ENCODE peak calls at places on chromosome 1, in eight cellular contexts. E is activated CD8-positive, alpha-beta memory T cell treated with anti-CD3 and anti-CD28 coated beads for 24 hours; R is brain pericyte; H is fibroblast of mammary gland; F is renal cortical epithelial cell; I is stimulated activated naive CD4-positive, alpha-beta T cell; L is HFF-Myc; P is epithelial cell of esophagus. U is an unnamed sample.

GRCh38 chr1:61638296-61638695 is 86.6 kb downstream of the TM2D1 start:
- DNase-seq in R (peak), I (no peak), L (peak), H (peak), P (no peak), E (no peak), F (no peak), U (peak)

GRCh38 chr1:112673589-112674439 is 645 bp upstream of the MOV10 start:
- DNase-seq in P (peak), L (no peak), I (no peak), R (peak), H (peak), F (peak), E (no peak), U (peak)

GRCh38 chr1:8873506-8874229 is 4.8 kb downstream of the ENO1 start:
- DNase-seq in R (peak), E (peak), F (peak), L (peak), P (peak), H (peak), I (peak), U (peak)

GRCh38 chr1:201690528-201690927 is 138.4 kb upstream of the IPO9 start:
- DNase-seq in H (no peak), I (no peak), L (no peak), E (no peak), R (no peak), P (no peak), F (no peak), U (no peak)

GRCh38 chr1:156151093-156151688 is 2.2 kb upstream of the SEMA4A start:
- DNase-seq in R (no peak), P (peak), L (no peak), F (peak), I (no peak), E (no peak), H (peak), U (peak)

GRCh38 chr1:185170291-185170848 is 13.4 kb downstream of the SWT1 start:
- DNase-seq in P (peak), L (peak), F (peak), R (no peak), E (peak), H (peak), I (peak), U (peak)

GRCh38 chr1:222794656-222795474 is 20.0 kb upstream of the DISP1 start:
- DNase-seq in P (peak), H (no peak), F (peak), I (no peak), R (no peak), L (no peak), E (no peak), U (peak)

GRCh38 chr1:107559881-107560280 is 405.1 kb downstream of the VAV3 start:
- DNase-seq in H (peak), F (peak), L (no peak), I (no peak), E (no peak), P (peak), R (no peak), U (peak)

GRCh38 chr1:192530254-192530653 is 45.3 kb upstream of the RGS1 start:
- DNase-seq in R (no peak), P (no peak), I (no peak), L (no peak), H (peak), E (no peak), F (no peak), U (peak)

GRCh38 chr1:203463469-203464062 is 12.0 kb upstream of the PRELP start:
- DNase-seq in I (no peak), P (no peak), R (no peak), H (peak), E (no peak), L (no peak), F (no peak), U (no peak)

GRCh38 chr1:246750752-246751151 is 26.5 kb downstream of the SCCPDH start:
- DNase-seq in E (no peak), I (no peak), R (no peak), L (no peak), F (no peak), P (no peak), H (no peak), U (peak)

GRCh38 chr1:8945568-8945967 is at the start of gene CA6:
- DNase-seq in R (no peak), H (no peak), L (no peak), P (no peak), I (no peak), F (no peak), E (no peak), U (no peak)

GRCh38 chr1:41221995-41222991 is 19.8 kb downstream of the SCMH1 start:
- DNase-seq in E (no peak), L (no peak), R (no peak), F (no peak), H (no peak), P (peak), I (no peak), U (peak)

GRCh38 chr1:234564035-234565029 is 45.6 kb downstream of the IRF2BP2 start:
- DNase-seq in H (peak), L (no peak), E (peak), F (peak), R (no peak), P (peak), I (no peak), U (peak)

GRCh38 chr1:46969014-46969619 is 27.8 kb upstream of the CYP4A11 start:
- DNase-seq in E (no peak), H (no peak), F (no peak), R (no peak), I (no peak), L (no peak), P (no peak), U (no peak)

U was measured in fibroblast of villous mesenchyme.